ENCODE peak calls at places on chromosome 7, in seven cellular contexts. J is GM23338, F is cardiac muscle cell, P is A673, T is left ventricle myocardium inferior, R is psoas muscle, U is coronary artery. Y is an unnamed sample.

GRCh38 chr7:15334524-15335269 is 227.1 kb downstream of the AGMO start:
- DNase-seq in J (no peak), F (no peak), P (no peak), T (no peak), R (no peak), U (no peak), Y (no peak)

GRCh38 chr7:152176797-152177196 is 151.3 kb downstream of the GALNT11 start:
- DNase-seq in J (no peak), F (no peak), P (no peak), T (no peak), R (no peak), U (no peak), Y (no peak)

GRCh38 chr7:115593111-115593510 is 437.5 kb downstream of the TFEC start:
- DNase-seq in J (no peak), F (no peak), P (no peak), T (no peak), R (no peak), U (no peak), Y (no peak)

GRCh38 chr7:40923631-40924030 is 779.3 kb downstream of the INHBA start:
- DNase-seq in J (no peak), F (no peak), P (no peak), T (no peak), R (no peak), U (no peak), Y (no peak)

GRCh38 chr7:101804087-101804631 is 13.3 kb upstream of the CUX1 start:
- DNase-seq in J (peak; percentile 83), F (peak; percentile 36), P (no peak), T (no peak), R (no peak), U (no peak), Y (no peak)

GRCh38 chr7:121398246-121398645 is 2.1 kb upstream of the FAM3C start:
- DNase-seq in J (peak; percentile 27), F (no peak), P (peak; percentile 53), T (no peak), R (no peak), U (no peak), Y (no peak)

GRCh38 chr7:139231513-139232376 is 708 bp downstream of the UBN2 start:
- DNase-seq in J (peak; percentile 60), F (peak; percentile 62), P (peak; percentile 35), T (peak; percentile 17), R (peak; percentile 26), U (peak; percentile 76), Y (no peak)

GRCh38 chr7:52498319-52498718 is 537.1 kb upstream of the POM121L12 start:
- DNase-seq in J (peak; percentile 42), F (peak; percentile 7), P (no peak), T (no peak), R (no peak), U (no peak), Y (no peak)

GRCh38 chr7:48158404-48158803 is 12.9 kb upstream of the ABCA13 start:
- DNase-seq in J (no peak), F (no peak), P (no peak), T (no peak), R (no peak), U (no peak), Y (no peak)

GRCh38 chr7:2959828-2960599 is 83.7 kb downstream of the CARD11 start:
- DNase-seq in J (no peak), F (no peak), P (no peak), T (no peak), R (no peak), U (peak; percentile 9), Y (no peak)

GRCh38 chr7:27130540-27131389 is at the start of gene HOXA4:
- DNase-seq in J (peak; percentile 89), F (peak; percentile 49), P (peak; percentile 58), T (peak; percentile 76), R (peak; percentile 96), U (peak; percentile 66), Y (no peak)

GRCh38 chr7:27132214-27132613 is 1.7 kb upstream of the HOXA4 start:
- DNase-seq in J (no peak), F (no peak), P (no peak), T (no peak), R (no peak), U (no peak), Y (no peak)

GRCh38 chr7:27132978-27133377 is 2.4 kb upstream of the HOXA4 start:
- DNase-seq in J (no peak), F (no peak), P (no peak), T (no peak), R (no peak), U (no peak), Y (no peak)

GRCh38 chr7:27129729-27130539 is 623 bp downstream of the HOXA4 start:
- DNase-seq in J (peak; percentile 41), F (no peak), P (no peak), T (no peak), R (peak; percentile 59), U (peak; percentile 60), Y (no peak)

GRCh38 chr7:27131390-27131819 is 848 bp upstream of the HOXA4 start:
- DNase-seq in J (no peak), F (no peak), P (no peak), T (no peak), R (no peak), U (no peak), Y (no peak)
- H3K27ac ChIP-seq in J (no peak overlapping the region), F (no peak overlapping the region), P (no peak overlapping the region), T (no peak overlapping the region), R (peak overlapping the region; percentile 94), U (no peak overlapping the region), Y (peak overlapping the region; percentile 65)

GRCh38 chr7:30476401-30477145 is 2.0 kb downstream of the NOD1 start:
- DNase-seq in J (no peak), F (no peak), P (no peak), T (no peak), R (no peak), U (no peak), Y (no peak)
- H3K27ac ChIP-seq in J (no peak overlapping the region), F (peak overlapping the region; percentile 11), P (no peak overlapping the region), T (peak overlapping the region; percentile 98), R (no peak overlapping the region), U (no peak overlapping the region), Y (no peak overlapping the region)

DNA sequence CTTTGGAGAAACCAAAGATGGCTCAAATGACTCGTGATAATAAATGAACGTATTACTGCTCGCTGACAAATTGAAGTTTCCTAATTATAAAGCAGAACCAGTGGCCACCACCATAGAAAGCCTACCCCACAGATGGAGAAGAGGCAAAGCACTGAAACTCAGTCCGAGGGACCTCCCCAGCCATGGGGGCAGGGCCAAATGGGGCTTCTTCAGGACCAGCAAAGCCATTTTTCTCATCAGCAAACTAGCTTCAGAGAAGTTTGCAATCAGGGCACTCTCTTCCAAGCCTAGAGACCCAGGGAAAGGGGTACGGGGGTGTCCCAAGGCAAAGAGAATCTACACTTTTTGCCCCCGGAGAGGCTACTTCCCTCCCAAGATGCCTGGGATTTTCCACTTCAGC is 4.4 kb upstream of the IL6 start:
- DNase-seq in J (no peak), F (no peak), P (no peak), T (no peak), R (no peak), U (no peak), Y (no peak)
- H3K27ac ChIP-seq in J (no peak overlapping the region), F (no peak overlapping the region), P (no peak overlapping the region), T (peak overlapping the region; percentile 73), R (peak overlapping the region; percentile 56), U (peak overlapping the region; percentile 46), Y (no peak overlapping the region)

GRCh38 chr7:8258734-8259133 is 3.2 kb downstream of the ICA1 start:
- DNase-seq in J (no peak), F (no peak), P (no peak), T (no peak), R (no peak), U (no peak), Y (no peak)

GRCh38 chr7:8260871-8261707 is 878 bp downstream of the ICA1 start:
- DNase-seq in J (peak; percentile 51), F (peak; percentile 46), P (no peak), T (peak; percentile 67), R (peak; percentile 23), U (peak; percentile 70), Y (no peak)

GRCh38 chr7:8263048-8263447 is 1.1 kb upstream of the ICA1 start:
- DNase-seq in J (no peak), F (no peak), P (no peak), T (no peak), R (no peak), U (no peak), Y (no peak)

GRCh38 chr7:8259586-8260222 is 2.3 kb downstream of the ICA1 start:
- DNase-seq in J (no peak), F (no peak), P (no peak), T (no peak), R (no peak), U (no peak), Y (no peak)

GRCh38 chr7:8261711-8262695 is at the start of gene ICA1:
- DNase-seq in J (peak; percentile 89), F (peak; percentile 82), P (peak; percentile 20), T (peak; percentile 70), R (peak; percentile 57), U (no peak), Y (no peak)
- H3K27ac ChIP-seq in J (peak within 1 kb of the TSS; percentile 26), F (no peak within 1 kb of the TSS), P (no peak within 1 kb of the TSS), T (peak within 1 kb of the TSS; percentile 96), R (peak within 1 kb of the TSS; percentile 62), U (peak within 1 kb of the TSS; percentile 5), Y (peak within 1 kb of the TSS; percentile 34)

GRCh38 chr7:55305130-55305529 is 60.0 kb upstream of the LANCL2 start:
- DNase-seq in J (no peak), F (no peak), P (no peak), T (no peak), R (no peak), U (no peak), Y (no peak)
- H3K27ac ChIP-seq in J (no peak overlapping the region), F (no peak overlapping the region), P (no peak overlapping the region), T (no peak overlapping the region), R (no peak overlapping the region), U (no peak overlapping the region), Y (no peak overlapping the region)

DNA sequence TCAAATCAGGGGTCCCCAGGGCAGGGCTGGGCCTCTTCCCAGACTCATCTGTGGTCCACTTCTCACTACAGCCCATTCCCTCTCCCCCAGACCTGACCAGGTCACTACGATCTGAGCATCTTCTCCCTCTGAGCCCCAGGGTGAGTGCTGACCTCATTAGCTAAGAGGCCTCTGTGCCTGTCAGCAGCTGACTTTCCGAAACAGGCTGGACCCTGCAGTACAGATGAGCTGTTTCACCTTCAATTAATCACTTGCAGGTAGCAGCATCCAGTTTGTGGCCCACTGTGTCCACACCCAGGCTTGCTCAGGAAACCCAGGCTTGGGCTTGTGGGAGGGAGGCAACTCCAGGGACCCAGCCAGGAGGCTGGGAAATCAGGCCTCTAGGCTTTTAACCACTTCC is 24.3 kb downstream of the SRRM3 start:
- DNase-seq in J (no peak), F (no peak), P (no peak), T (no peak), R (no peak), U (no peak), Y (no peak)
- H3K27ac ChIP-seq in J (no peak overlapping the region), F (no peak overlapping the region), P (no peak overlapping the region), T (no peak overlapping the region), R (no peak overlapping the region), U (no peak overlapping the region), Y (no peak overlapping the region)